ENCODE peak calls at places on chromosomes 3 and 15, in nine cellular contexts. One of them, this sample, is unnamed.

GRCh38 chr15:89088605-89089315 is 504 bp downstream of the ABHD2 start:
- DNase-seq in CD8-positive, alpha-beta T cell: peak; percentile 56
- DNase-seq in endodermal cell: no peak
- DNase-seq in foreskin fibroblast: peak; percentile 53
- DNase-seq in heart right ventricle: peak; percentile 41
- DNase-seq in stomach: peak; percentile 55
- DNase-seq in astrocyte: no peak
- DNase-seq in fibroblast of pulmonary artery: no peak
- DNase-seq in fibroblast of mammary gland: no peak
- DNase-seq in this sample: no peak

GRCh38 chr15:53807500-53807899 is 48.0 kb upstream of the WDR72 start:
- DNase-seq in CD8-positive, alpha-beta T cell: no peak
- DNase-seq in endodermal cell: no peak
- DNase-seq in foreskin fibroblast: no peak
- DNase-seq in heart right ventricle: peak; percentile 13
- DNase-seq in stomach: no peak
- DNase-seq in astrocyte: no peak
- DNase-seq in fibroblast of pulmonary artery: no peak
- DNase-seq in fibroblast of mammary gland: no peak
- DNase-seq in this sample: no peak

GRCh38 chr3:150073031-150073430 is 102.3 kb upstream of the PFN2 start:
- DNase-seq in CD8-positive, alpha-beta T cell: no peak
- DNase-seq in endodermal cell: no peak
- DNase-seq in foreskin fibroblast: peak; percentile 57
- DNase-seq in heart right ventricle: no peak
- DNase-seq in stomach: no peak
- DNase-seq in astrocyte: peak; percentile 64
- DNase-seq in fibroblast of pulmonary artery: no peak
- DNase-seq in fibroblast of mammary gland: no peak
- DNase-seq in this sample: no peak

GRCh38 chr3:141360888-141361598 is 7.3 kb upstream of the ZBTB38 start:
- DNase-seq in CD8-positive, alpha-beta T cell: no peak
- DNase-seq in endodermal cell: peak; percentile 52
- DNase-seq in foreskin fibroblast: peak; percentile 85
- DNase-seq in heart right ventricle: peak; percentile 46
- DNase-seq in stomach: no peak
- DNase-seq in astrocyte: peak; percentile 94
- DNase-seq in fibroblast of pulmonary artery: peak; percentile 92
- DNase-seq in fibroblast of mammary gland: peak; percentile 88
- DNase-seq in this sample: no peak

GRCh38 chr15:25713736-25714537 is 149.2 kb downstream of the ATP10A start:
- DNase-seq in CD8-positive, alpha-beta T cell: no peak
- DNase-seq in endodermal cell: peak; percentile 44
- DNase-seq in foreskin fibroblast: no peak
- DNase-seq in heart right ventricle: no peak
- DNase-seq in stomach: no peak
- DNase-seq in astrocyte: no peak
- DNase-seq in fibroblast of pulmonary artery: no peak
- DNase-seq in fibroblast of mammary gland: no peak
- DNase-seq in this sample: no peak

GRCh38 chr3:45631486-45631885 is 36.9 kb downstream of the LIMD1 start:
- DNase-seq in CD8-positive, alpha-beta T cell: no peak
- DNase-seq in endodermal cell: no peak
- DNase-seq in foreskin fibroblast: no peak
- DNase-seq in heart right ventricle: no peak
- DNase-seq in stomach: no peak
- DNase-seq in astrocyte: no peak
- DNase-seq in fibroblast of pulmonary artery: no peak
- DNase-seq in fibroblast of mammary gland: no peak
- DNase-seq in this sample: no peak

GRCh38 chr15:59611277-59612260 is at the start of gene GCNT3:
- DNase-seq in CD8-positive, alpha-beta T cell: no peak
- DNase-seq in endodermal cell: no peak
- DNase-seq in foreskin fibroblast: peak; percentile 76
- DNase-seq in heart right ventricle: no peak
- DNase-seq in stomach: no peak
- DNase-seq in astrocyte: peak; percentile 7
- DNase-seq in fibroblast of pulmonary artery: peak; percentile 33
- DNase-seq in fibroblast of mammary gland: peak; percentile 61
- DNase-seq in this sample: no peak

GRCh38 chr15:78978601-78979179 is 33.8 kb upstream of the CTSH start:
- DNase-seq in CD8-positive, alpha-beta T cell: no peak
- DNase-seq in endodermal cell: no peak
- DNase-seq in foreskin fibroblast: no peak
- DNase-seq in heart right ventricle: no peak
- DNase-seq in stomach: no peak
- DNase-seq in astrocyte: no peak
- DNase-seq in fibroblast of pulmonary artery: no peak
- DNase-seq in fibroblast of mammary gland: no peak
- DNase-seq in this sample: no peak

GRCh38 chr3:11323827-11324226 is 51.6 kb downstream of the ATG7 start:
- DNase-seq in CD8-positive, alpha-beta T cell: no peak
- DNase-seq in endodermal cell: no peak
- DNase-seq in foreskin fibroblast: peak; percentile 41
- DNase-seq in heart right ventricle: no peak
- DNase-seq in stomach: no peak
- DNase-seq in astrocyte: peak; percentile 29
- DNase-seq in fibroblast of pulmonary artery: peak; percentile 40
- DNase-seq in fibroblast of mammary gland: peak; percentile 50
- DNase-seq in this sample: no peak

GRCh38 chr15:75107905-75108838 is 84.8 kb downstream of the PPCDC start:
- DNase-seq in CD8-positive, alpha-beta T cell: peak; percentile 63
- DNase-seq in endodermal cell: no peak
- DNase-seq in foreskin fibroblast: peak; percentile 90
- DNase-seq in heart right ventricle: no peak
- DNase-seq in stomach: peak; percentile 47
- DNase-seq in astrocyte: peak; percentile 92
- DNase-seq in fibroblast of pulmonary artery: peak; percentile 93
- DNase-seq in fibroblast of mammary gland: peak; percentile 98
- DNase-seq in this sample: peak; percentile 39

GRCh38 chr3:89467886-89468479 is 360.6 kb downstream of the EPHA3 start:
- DNase-seq in CD8-positive, alpha-beta T cell: no peak
- DNase-seq in endodermal cell: no peak
- DNase-seq in foreskin fibroblast: no peak
- DNase-seq in heart right ventricle: peak; percentile 27
- DNase-seq in stomach: no peak
- DNase-seq in astrocyte: no peak
- DNase-seq in fibroblast of pulmonary artery: no peak
- DNase-seq in fibroblast of mammary gland: no peak
- DNase-seq in this sample: no peak

GRCh38 chr3:23916152-23916885 is 471 bp downstream of the NKIRAS1 start:
- DNase-seq in CD8-positive, alpha-beta T cell: no peak
- DNase-seq in endodermal cell: no peak
- DNase-seq in foreskin fibroblast: peak; percentile 28
- DNase-seq in heart right ventricle: no peak
- DNase-seq in stomach: no peak
- DNase-seq in astrocyte: no peak
- DNase-seq in fibroblast of pulmonary artery: no peak
- DNase-seq in fibroblast of mammary gland: peak; percentile 32
- DNase-seq in this sample: no peak

GRCh38 chr3:23913873-23914743 is 2.7 kb downstream of the NKIRAS1 start:
- DNase-seq in CD8-positive, alpha-beta T cell: no peak
- DNase-seq in endodermal cell: no peak
- DNase-seq in foreskin fibroblast: no peak
- DNase-seq in heart right ventricle: no peak
- DNase-seq in stomach: no peak
- DNase-seq in astrocyte: no peak
- DNase-seq in fibroblast of pulmonary artery: no peak
- DNase-seq in fibroblast of mammary gland: no peak
- DNase-seq in this sample: no peak

GRCh38 chr3:23915537-23916108 is 1.2 kb downstream of the NKIRAS1 start:
- DNase-seq in CD8-positive, alpha-beta T cell: no peak
- DNase-seq in endodermal cell: no peak
- DNase-seq in foreskin fibroblast: peak; percentile 51
- DNase-seq in heart right ventricle: no peak
- DNase-seq in stomach: no peak
- DNase-seq in astrocyte: peak; percentile 40
- DNase-seq in fibroblast of pulmonary artery: peak; percentile 67
- DNase-seq in fibroblast of mammary gland: peak; percentile 75
- DNase-seq in this sample: no peak

GRCh38 chr3:23919628-23920027 is 2.7 kb downstream of the RPL15 start:
- DNase-seq in CD8-positive, alpha-beta T cell: no peak
- DNase-seq in endodermal cell: no peak
- DNase-seq in foreskin fibroblast: no peak
- DNase-seq in heart right ventricle: no peak
- DNase-seq in stomach: no peak
- DNase-seq in astrocyte: no peak
- DNase-seq in fibroblast of pulmonary artery: no peak
- DNase-seq in fibroblast of mammary gland: no peak
- DNase-seq in this sample: no peak

GRCh38 chr3:23916886-23917815 is at the start of the genes NKIRAS1 and RPL15:
- DNase-seq in CD8-positive, alpha-beta T cell: peak; percentile 97
- DNase-seq in endodermal cell: peak; percentile 99
- DNase-seq in foreskin fibroblast: peak; percentile 99
- DNase-seq in heart right ventricle: peak; percentile 98
- DNase-seq in stomach: peak; percentile 97
- DNase-seq in astrocyte: peak; percentile 91
- DNase-seq in fibroblast of pulmonary artery: peak; percentile 98
- DNase-seq in fibroblast of mammary gland: peak; percentile 96
- DNase-seq in this sample: peak; percentile 86
- TF ChIP-seq CTCF in CD8-positive, alpha-beta T cell: peak; percentile 22
- TF ChIP-seq CTCF in endodermal cell: peak; percentile 66
- TF ChIP-seq CTCF in foreskin fibroblast: peak; percentile 37
- TF ChIP-seq CTCF in heart right ventricle: peak; percentile 54
- TF ChIP-seq CTCF in stomach: peak; percentile 55
- TF ChIP-seq CTCF in astrocyte: no peak
- TF ChIP-seq CTCF in fibroblast of pulmonary artery: peak; percentile 44
- TF ChIP-seq CTCF in fibroblast of mammary gland: peak; percentile 19
- TF ChIP-seq CTCF in this sample: peak; percentile 39

GRCh38 chr3:8239095-8239494 is 262.5 kb upstream of the LMCD1 start:
- DNase-seq in CD8-positive, alpha-beta T cell: no peak
- DNase-seq in endodermal cell: no peak
- DNase-seq in foreskin fibroblast: no peak
- DNase-seq in heart right ventricle: no peak
- DNase-seq in stomach: peak; percentile 38
- DNase-seq in astrocyte: no peak
- DNase-seq in fibroblast of pulmonary artery: no peak
- DNase-seq in fibroblast of mammary gland: no peak
- DNase-seq in this sample: peak; percentile 34

GRCh38 chr3:8236264-8236663 is 265.4 kb upstream of the LMCD1 start:
- DNase-seq in CD8-positive, alpha-beta T cell: no peak
- DNase-seq in endodermal cell: no peak
- DNase-seq in foreskin fibroblast: no peak
- DNase-seq in heart right ventricle: no peak
- DNase-seq in stomach: no peak
- DNase-seq in astrocyte: no peak
- DNase-seq in fibroblast of pulmonary artery: no peak
- DNase-seq in fibroblast of mammary gland: no peak
- DNase-seq in this sample: no peak

GRCh38 chr3:8237893-8238292 is 263.7 kb upstream of the LMCD1 start:
- DNase-seq in CD8-positive, alpha-beta T cell: no peak
- DNase-seq in endodermal cell: no peak
- DNase-seq in foreskin fibroblast: no peak
- DNase-seq in heart right ventricle: no peak
- DNase-seq in stomach: no peak
- DNase-seq in astrocyte: peak; percentile 21
- DNase-seq in fibroblast of pulmonary artery: no peak
- DNase-seq in fibroblast of mammary gland: no peak
- DNase-seq in this sample: peak; percentile 82

GRCh38 chr3:8239718-8240698 is 261.6 kb upstream of the LMCD1 start:
- DNase-seq in CD8-positive, alpha-beta T cell: no peak
- DNase-seq in endodermal cell: peak; percentile 73
- DNase-seq in foreskin fibroblast: peak; percentile 69
- DNase-seq in heart right ventricle: no peak
- DNase-seq in stomach: no peak
- DNase-seq in astrocyte: peak; percentile 26
- DNase-seq in fibroblast of pulmonary artery: peak; percentile 75
- DNase-seq in fibroblast of mammary gland: peak; percentile 66
- DNase-seq in this sample: no peak

DNA sequence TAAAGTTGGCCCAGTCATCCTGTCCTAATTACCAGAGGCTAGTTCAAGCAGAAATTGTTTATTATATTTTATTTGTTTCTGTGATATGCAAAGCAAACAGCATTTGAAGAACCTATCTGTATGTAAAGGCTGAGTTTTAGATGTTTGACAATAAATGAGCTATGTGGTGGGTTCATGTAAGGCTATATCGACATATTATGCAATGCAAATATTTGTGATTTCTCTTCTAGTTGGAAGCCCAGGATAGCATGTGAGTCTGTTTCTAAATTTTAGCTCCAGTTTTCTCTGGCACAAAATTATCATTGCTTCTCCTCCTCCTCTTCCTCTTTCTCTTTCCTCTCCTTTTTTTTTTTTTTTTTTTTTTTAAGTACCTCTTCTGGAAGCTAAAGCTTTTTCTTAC is 263.2 kb upstream of the LMCD1 start:
- DNase-seq in CD8-positive, alpha-beta T cell: no peak
- DNase-seq in endodermal cell: no peak
- DNase-seq in foreskin fibroblast: no peak
- DNase-seq in heart right ventricle: no peak
- DNase-seq in stomach: no peak
- DNase-seq in astrocyte: no peak
- DNase-seq in fibroblast of pulmonary artery: no peak
- DNase-seq in fibroblast of mammary gland: no peak
- DNase-seq in this sample: no peak
- H3K4me3 ChIP-seq in CD8-positive, alpha-beta T cell: no peak overlapping the region
- H3K4me3 ChIP-seq in endodermal cell: no peak overlapping the region
- H3K4me3 ChIP-seq in foreskin fibroblast: no peak overlapping the region
- H3K4me3 ChIP-seq in heart right ventricle: no peak overlapping the region
- H3K4me3 ChIP-seq in stomach: no peak overlapping the region
- H3K4me3 ChIP-seq in astrocyte: no peak overlapping the region
- H3K4me3 ChIP-seq in fibroblast of pulmonary artery: no peak overlapping the region
- H3K4me3 ChIP-seq in fibroblast of mammary gland: no peak overlapping the region
- H3K4me3 ChIP-seq in this sample: no peak overlapping the region

GRCh38 chr3:160951677-160952487 is 153.3 kb downstream of the B3GALNT1 start:
- DNase-seq in CD8-positive, alpha-beta T cell: no peak
- DNase-seq in endodermal cell: no peak
- DNase-seq in foreskin fibroblast: no peak
- DNase-seq in heart right ventricle: no peak
- DNase-seq in stomach: no peak
- DNase-seq in astrocyte: no peak
- DNase-seq in fibroblast of pulmonary artery: no peak
- DNase-seq in fibroblast of mammary gland: no peak
- DNase-seq in this sample: no peak

GRCh38 chr3:160950954-160951353 is 154.2 kb downstream of the B3GALNT1 start:
- DNase-seq in CD8-positive, alpha-beta T cell: no peak
- DNase-seq in endodermal cell: no peak
- DNase-seq in foreskin fibroblast: no peak
- DNase-seq in heart right ventricle: no peak
- DNase-seq in stomach: no peak
- DNase-seq in astrocyte: no peak
- DNase-seq in fibroblast of pulmonary artery: no peak
- DNase-seq in fibroblast of mammary gland: no peak
- DNase-seq in this sample: no peak

GRCh38 chr3:160953681-160954080 is 151.5 kb downstream of the B3GALNT1 start:
- DNase-seq in CD8-positive, alpha-beta T cell: no peak
- DNase-seq in endodermal cell: no peak
- DNase-seq in foreskin fibroblast: no peak
- DNase-seq in heart right ventricle: no peak
- DNase-seq in stomach: no peak
- DNase-seq in astrocyte: peak; percentile 26
- DNase-seq in fibroblast of pulmonary artery: no peak
- DNase-seq in fibroblast of mammary gland: no peak
- DNase-seq in this sample: no peak

GRCh38 chr3:160956785-160957184 is 148.4 kb downstream of the B3GALNT1 start:
- DNase-seq in CD8-positive, alpha-beta T cell: no peak
- DNase-seq in endodermal cell: no peak
- DNase-seq in foreskin fibroblast: peak; percentile 55
- DNase-seq in heart right ventricle: no peak
- DNase-seq in stomach: no peak
- DNase-seq in astrocyte: peak; percentile 14
- DNase-seq in fibroblast of pulmonary artery: peak; percentile 58
- DNase-seq in fibroblast of mammary gland: peak; percentile 55
- DNase-seq in this sample: no peak
- TF ChIP-seq CTCF in CD8-positive, alpha-beta T cell: no peak
- TF ChIP-seq CTCF in endodermal cell: peak; percentile 61
- TF ChIP-seq CTCF in foreskin fibroblast: peak; percentile 18
- TF ChIP-seq CTCF in heart right ventricle: peak; percentile 27
- TF ChIP-seq CTCF in stomach: no peak
- TF ChIP-seq CTCF in astrocyte: peak; percentile 40
- TF ChIP-seq CTCF in fibroblast of pulmonary artery: peak; percentile 50
- TF ChIP-seq CTCF in fibroblast of mammary gland: peak; percentile 59
- TF ChIP-seq CTCF in this sample: peak; percentile 42

GRCh38 chr3:16456784-16457415 is 56.6 kb downstream of the RFTN1 start:
- DNase-seq in CD8-positive, alpha-beta T cell: no peak
- DNase-seq in endodermal cell: no peak
- DNase-seq in foreskin fibroblast: peak; percentile 79
- DNase-seq in heart right ventricle: no peak
- DNase-seq in stomach: no peak
- DNase-seq in astrocyte: peak; percentile 95
- DNase-seq in fibroblast of pulmonary artery: peak; percentile 62
- DNase-seq in fibroblast of mammary gland: peak; percentile 74
- DNase-seq in this sample: peak; percentile 98
- H3K4me3 ChIP-seq in CD8-positive, alpha-beta T cell: no peak overlapping the region
- H3K4me3 ChIP-seq in endodermal cell: no peak overlapping the region
- H3K4me3 ChIP-seq in foreskin fibroblast: no peak overlapping the region
- H3K4me3 ChIP-seq in heart right ventricle: no peak overlapping the region
- H3K4me3 ChIP-seq in stomach: no peak overlapping the region
- H3K4me3 ChIP-seq in astrocyte: no peak overlapping the region
- H3K4me3 ChIP-seq in fibroblast of pulmonary artery: no peak overlapping the region
- H3K4me3 ChIP-seq in fibroblast of mammary gland: no peak overlapping the region
- H3K4me3 ChIP-seq in this sample: no peak overlapping the region